ENCODE peak calls at places on chromosome 10, in six cellular contexts. One of them, this sample, is unnamed.

GRCh38 chr10:66828957-66829356 is 96.9 kb upstream of the LRRTM3 start:
- DNase-seq in mesendoderm: no peak
- DNase-seq in mucosa of gallbladder: peak
- DNase-seq in MG63: no peak
- DNase-seq in Ammon's horn: no peak
- DNase-seq in SW480: no peak
- DNase-seq in this sample: no peak

GRCh38 chr10:129099992-129100391 is 367.0 kb upstream of the MGMT start:
- DNase-seq in mesendoderm: no peak
- DNase-seq in mucosa of gallbladder: no peak
- DNase-seq in MG63: no peak
- DNase-seq in Ammon's horn: no peak
- DNase-seq in SW480: peak
- DNase-seq in this sample: no peak

GRCh38 chr10:3906511-3907111 is 121.6 kb upstream of the KLF6 start:
- DNase-seq in mesendoderm: peak
- DNase-seq in mucosa of gallbladder: peak
- DNase-seq in MG63: peak
- DNase-seq in Ammon's horn: no peak
- DNase-seq in SW480: no peak
- DNase-seq in this sample: peak

GRCh38 chr10:79385804-79386531 is 38.7 kb downstream of the PPIF start:
- DNase-seq in mesendoderm: peak
- DNase-seq in mucosa of gallbladder: peak
- DNase-seq in MG63: no peak
- DNase-seq in Ammon's horn: peak
- DNase-seq in SW480: no peak
- DNase-seq in this sample: no peak

GRCh38 chr10:110207805-110208613 is 604 bp downstream of the MXI1 start:
- DNase-seq in mesendoderm: peak
- DNase-seq in mucosa of gallbladder: no peak
- DNase-seq in MG63: peak
- DNase-seq in Ammon's horn: peak
- DNase-seq in SW480: peak
- DNase-seq in this sample: peak

GRCh38 chr10:78286186-78286585 is 252.5 kb downstream of the RPS24 start:
- DNase-seq in mesendoderm: peak
- DNase-seq in mucosa of gallbladder: no peak
- DNase-seq in MG63: no peak
- DNase-seq in Ammon's horn: no peak
- DNase-seq in SW480: no peak
- DNase-seq in this sample: no peak

GRCh38 chr10:121900443-121901174 is 27.2 kb downstream of the ATE1 start:
- DNase-seq in mesendoderm: peak
- DNase-seq in mucosa of gallbladder: peak
- DNase-seq in MG63: no peak
- DNase-seq in Ammon's horn: peak
- DNase-seq in SW480: peak
- DNase-seq in this sample: peak

GRCh38 chr10:69742928-69743602 is 58.6 kb upstream of the COL13A1 start:
- DNase-seq in mesendoderm: peak
- DNase-seq in mucosa of gallbladder: no peak
- DNase-seq in MG63: peak
- DNase-seq in Ammon's horn: no peak
- DNase-seq in SW480: no peak
- DNase-seq in this sample: peak

GRCh38 chr10:45557275-45557905 is 115.2 kb downstream of the ZFAND4 start:
- DNase-seq in mesendoderm: peak
- DNase-seq in mucosa of gallbladder: no peak
- DNase-seq in MG63: no peak
- DNase-seq in Ammon's horn: peak
- DNase-seq in SW480: no peak
- DNase-seq in this sample: no peak

GRCh38 chr10:101993836-101994235 is 62.1 kb downstream of the ARMH3 start:
- DNase-seq in mesendoderm: no peak
- DNase-seq in mucosa of gallbladder: no peak
- DNase-seq in MG63: no peak
- DNase-seq in Ammon's horn: peak
- DNase-seq in SW480: no peak
- DNase-seq in this sample: no peak

GRCh38 chr10:114250716-114251115 is 11.7 kb downstream of the VWA2 start:
- DNase-seq in mesendoderm: no peak
- DNase-seq in mucosa of gallbladder: no peak
- DNase-seq in MG63: no peak
- DNase-seq in Ammon's horn: no peak
- DNase-seq in SW480: no peak
- DNase-seq in this sample: no peak

This sample was measured in amniotic epithelial cell.